ENCODE peak calls at places on chromosome 7, in nine cellular contexts. One of them, this sample, is unnamed.

GRCh38 chr7:128947854-128948253 is 10.1 kb downstream of the IRF5 start:
- DNase-seq in A549: no peak
- DNase-seq in SK-N-SH: peak
- DNase-seq in tibial nerve: no peak
- DNase-seq in ovary: no peak
- DNase-seq in suprapubic skin: no peak
- DNase-seq in K562: no peak
- DNase-seq in stomach: no peak
- DNase-seq in transverse colon: no peak
- DNase-seq in this sample: no peak

GRCh38 chr7:48718731-48719387 is 205.5 kb upstream of the CDC14C start:
- DNase-seq in stomach: no peak
- DNase-seq in A549: no peak
- DNase-seq in SK-N-SH: no peak
- DNase-seq in K562: no peak
- DNase-seq in tibial nerve: no peak
- DNase-seq in suprapubic skin: no peak
- DNase-seq in ovary: no peak
- DNase-seq in transverse colon: no peak
- DNase-seq in this sample: no peak

GRCh38 chr7:97680622-97681021 is 51.3 kb upstream of the TAC1 start:
- DNase-seq in suprapubic skin: no peak
- DNase-seq in SK-N-SH: no peak
- DNase-seq in tibial nerve: no peak
- DNase-seq in K562: no peak
- DNase-seq in transverse colon: no peak
- DNase-seq in ovary: no peak
- DNase-seq in A549: no peak
- DNase-seq in stomach: no peak
- DNase-seq in this sample: no peak

GRCh38 chr7:24800667-24801066 is 43.4 kb upstream of the GSDME start:
- DNase-seq in ovary: no peak
- DNase-seq in K562: no peak
- DNase-seq in SK-N-SH: no peak
- DNase-seq in A549: no peak
- DNase-seq in tibial nerve: no peak
- DNase-seq in stomach: no peak
- DNase-seq in transverse colon: no peak
- DNase-seq in suprapubic skin: no peak
- DNase-seq in this sample: no peak

GRCh38 chr7:98077762-98078161 is 28.9 kb upstream of the LMTK2 start:
- DNase-seq in stomach: peak
- DNase-seq in A549: no peak
- DNase-seq in transverse colon: no peak
- DNase-seq in SK-N-SH: no peak
- DNase-seq in suprapubic skin: peak
- DNase-seq in ovary: no peak
- DNase-seq in tibial nerve: no peak
- DNase-seq in K562: no peak
- DNase-seq in this sample: peak

GRCh38 chr7:50690541-50691011 is 92.1 kb downstream of the GRB10 start:
- DNase-seq in SK-N-SH: no peak
- DNase-seq in tibial nerve: no peak
- DNase-seq in ovary: no peak
- DNase-seq in K562: no peak
- DNase-seq in A549: no peak
- DNase-seq in transverse colon: no peak
- DNase-seq in suprapubic skin: no peak
- DNase-seq in stomach: no peak
- DNase-seq in this sample: no peak

GRCh38 chr7:148527717-148528168 is 62.8 kb upstream of the C7orf33 start:
- DNase-seq in SK-N-SH: peak
- DNase-seq in transverse colon: peak
- DNase-seq in K562: peak
- DNase-seq in stomach: peak
- DNase-seq in A549: peak
- DNase-seq in ovary: peak
- DNase-seq in suprapubic skin: no peak
- DNase-seq in tibial nerve: peak
- DNase-seq in this sample: peak

GRCh38 chr7:77866791-77867190 is 68.2 kb downstream of the PHTF2 start:
- DNase-seq in K562: no peak
- DNase-seq in suprapubic skin: no peak
- DNase-seq in SK-N-SH: no peak
- DNase-seq in tibial nerve: no peak
- DNase-seq in ovary: no peak
- DNase-seq in A549: peak
- DNase-seq in stomach: no peak
- DNase-seq in transverse colon: no peak
- DNase-seq in this sample: no peak

GRCh38 chr7:158355456-158356065 is 232.1 kb downstream of the PTPRN2 start:
- DNase-seq in suprapubic skin: no peak
- DNase-seq in tibial nerve: no peak
- DNase-seq in SK-N-SH: no peak
- DNase-seq in stomach: no peak
- DNase-seq in ovary: no peak
- DNase-seq in transverse colon: no peak
- DNase-seq in A549: no peak
- DNase-seq in K562: peak
- DNase-seq in this sample: peak

GRCh38 chr7:158354861-158355260 is 232.8 kb downstream of the PTPRN2 start:
- DNase-seq in stomach: no peak
- DNase-seq in A549: no peak
- DNase-seq in ovary: no peak
- DNase-seq in SK-N-SH: no peak
- DNase-seq in suprapubic skin: no peak
- DNase-seq in K562: no peak
- DNase-seq in transverse colon: no peak
- DNase-seq in tibial nerve: no peak
- DNase-seq in this sample: no peak

GRCh38 chr7:158356454-158356853 is 231.2 kb downstream of the PTPRN2 start:
- DNase-seq in ovary: no peak
- DNase-seq in tibial nerve: no peak
- DNase-seq in transverse colon: no peak
- DNase-seq in suprapubic skin: no peak
- DNase-seq in stomach: peak
- DNase-seq in SK-N-SH: no peak
- DNase-seq in A549: no peak
- DNase-seq in K562: no peak
- DNase-seq in this sample: no peak

GRCh38 chr7:158351481-158351880 is 236.1 kb downstream of the PTPRN2 start:
- DNase-seq in suprapubic skin: no peak
- DNase-seq in A549: no peak
- DNase-seq in ovary: no peak
- DNase-seq in stomach: no peak
- DNase-seq in tibial nerve: no peak
- DNase-seq in SK-N-SH: no peak
- DNase-seq in transverse colon: no peak
- DNase-seq in K562: no peak
- DNase-seq in this sample: peak

DNA sequence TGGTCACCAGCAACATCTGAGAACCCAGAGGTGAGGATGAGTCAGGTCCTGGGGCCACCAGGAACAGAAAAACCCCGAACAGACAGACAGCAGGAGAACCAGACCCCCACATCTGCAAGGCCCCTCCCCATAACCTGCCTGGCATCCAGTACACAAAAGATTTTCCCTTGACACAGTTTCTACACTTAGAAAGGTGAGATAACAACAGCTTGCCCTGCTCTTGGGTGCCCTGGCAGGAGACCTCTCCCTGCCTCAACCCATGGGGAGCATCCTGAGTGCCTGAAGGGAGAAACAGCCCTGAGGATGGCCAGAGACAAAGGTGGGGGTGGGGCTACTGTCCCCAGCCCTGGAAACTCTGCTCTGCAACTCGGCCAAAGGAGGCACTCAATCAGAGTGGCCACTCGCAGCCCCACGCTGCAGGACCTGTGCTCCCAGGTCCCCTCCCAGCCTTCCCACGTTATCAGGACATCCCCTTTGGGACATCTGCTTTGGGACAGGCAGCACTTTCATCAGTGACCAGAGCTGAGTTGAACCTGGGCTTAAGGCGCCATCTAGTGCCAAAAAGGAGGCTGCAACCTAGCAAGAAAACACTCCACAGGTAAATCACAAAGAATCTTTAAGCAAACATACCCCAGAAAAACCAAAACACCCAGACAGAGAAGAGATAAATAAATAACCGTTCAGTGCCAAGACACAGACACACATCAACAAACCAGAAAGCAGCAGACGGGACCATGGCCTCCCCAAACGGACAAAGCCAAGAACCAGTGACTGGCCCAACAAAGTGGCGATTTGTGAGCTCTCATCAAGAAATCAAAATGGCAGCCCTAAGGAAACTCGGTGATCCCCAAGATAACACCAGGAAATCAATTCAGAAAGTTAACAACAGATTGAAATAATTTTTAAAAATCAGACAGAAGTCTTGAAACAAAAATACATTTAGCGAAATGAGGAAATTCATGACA is 233.7 kb downstream of the PTPRN2 start:
- DNase-seq in tibial nerve: no peak
- DNase-seq in suprapubic skin: no peak
- DNase-seq in SK-N-SH: peak
- DNase-seq in A549: no peak
- DNase-seq in stomach: no peak
- DNase-seq in ovary: no peak
- DNase-seq in K562: peak
- DNase-seq in transverse colon: peak
- DNase-seq in this sample: peak
- TF ChIP-seq EP300 in tibial nerve: no peak
- TF ChIP-seq EP300 in suprapubic skin: no peak
- TF ChIP-seq EP300 in SK-N-SH: no peak
- TF ChIP-seq EP300 in A549: no peak
- TF ChIP-seq EP300 in stomach: no peak
- TF ChIP-seq EP300 in ovary: no peak
- TF ChIP-seq EP300 in K562: no peak
- TF ChIP-seq EP300 in transverse colon: no peak
- TF ChIP-seq EP300 in this sample: no peak

GRCh38 chr7:27777662-27778061 is 37.7 kb downstream of the TAX1BP1 start:
- DNase-seq in stomach: no peak
- DNase-seq in transverse colon: no peak
- DNase-seq in suprapubic skin: no peak
- DNase-seq in tibial nerve: no peak
- DNase-seq in A549: no peak
- DNase-seq in K562: no peak
- DNase-seq in ovary: no peak
- DNase-seq in SK-N-SH: no peak
- DNase-seq in this sample: no peak

GRCh38 chr7:27781188-27781587 is 41.2 kb downstream of the TAX1BP1 start:
- DNase-seq in suprapubic skin: no peak
- DNase-seq in K562: no peak
- DNase-seq in ovary: no peak
- DNase-seq in stomach: no peak
- DNase-seq in transverse colon: no peak
- DNase-seq in A549: no peak
- DNase-seq in tibial nerve: no peak
- DNase-seq in SK-N-SH: no peak
- DNase-seq in this sample: no peak

GRCh38 chr7:27775772-27776171 is 35.8 kb downstream of the TAX1BP1 start:
- DNase-seq in transverse colon: no peak
- DNase-seq in ovary: no peak
- DNase-seq in tibial nerve: no peak
- DNase-seq in K562: no peak
- DNase-seq in stomach: no peak
- DNase-seq in suprapubic skin: no peak
- DNase-seq in SK-N-SH: no peak
- DNase-seq in A549: no peak
- DNase-seq in this sample: no peak

GRCh38 chr7:27782849-27783248 is 42.9 kb downstream of the TAX1BP1 start:
- DNase-seq in A549: no peak
- DNase-seq in tibial nerve: no peak
- DNase-seq in transverse colon: no peak
- DNase-seq in stomach: no peak
- DNase-seq in ovary: no peak
- DNase-seq in suprapubic skin: no peak
- DNase-seq in K562: no peak
- DNase-seq in SK-N-SH: no peak
- DNase-seq in this sample: no peak

GRCh38 chr7:27779873-27780272 is 39.9 kb downstream of the TAX1BP1 start:
- DNase-seq in tibial nerve: no peak
- DNase-seq in K562: no peak
- DNase-seq in stomach: no peak
- DNase-seq in A549: no peak
- DNase-seq in transverse colon: no peak
- DNase-seq in suprapubic skin: no peak
- DNase-seq in SK-N-SH: no peak
- DNase-seq in ovary: no peak
- DNase-seq in this sample: no peak
- TF ChIP-seq EP300 in tibial nerve: no peak
- TF ChIP-seq EP300 in K562: no peak
- TF ChIP-seq EP300 in stomach: no peak
- TF ChIP-seq EP300 in A549: no peak
- TF ChIP-seq EP300 in transverse colon: no peak
- TF ChIP-seq EP300 in suprapubic skin: no peak
- TF ChIP-seq EP300 in SK-N-SH: no peak
- TF ChIP-seq EP300 in ovary: no peak
- TF ChIP-seq EP300 in this sample: no peak

GRCh38 chr7:150972094-150972493 is 6.0 kb downstream of the KCNH2 start:
- DNase-seq in stomach: no peak
- DNase-seq in A549: no peak
- DNase-seq in tibial nerve: no peak
- DNase-seq in suprapubic skin: no peak
- DNase-seq in transverse colon: peak
- DNase-seq in ovary: peak
- DNase-seq in SK-N-SH: peak
- DNase-seq in K562: no peak
- DNase-seq in this sample: peak

GRCh38 chr7:150971242-150972048 is 6.7 kb downstream of the KCNH2 start:
- DNase-seq in tibial nerve: no peak
- DNase-seq in ovary: peak
- DNase-seq in suprapubic skin: no peak
- DNase-seq in K562: peak
- DNase-seq in SK-N-SH: peak
- DNase-seq in stomach: no peak
- DNase-seq in A549: no peak
- DNase-seq in transverse colon: no peak
- DNase-seq in this sample: no peak

GRCh38 chr7:150968698-150969482 is 9.2 kb downstream of the KCNH2 start:
- DNase-seq in stomach: no peak
- DNase-seq in K562: no peak
- DNase-seq in suprapubic skin: no peak
- DNase-seq in SK-N-SH: no peak
- DNase-seq in tibial nerve: no peak
- DNase-seq in A549: no peak
- DNase-seq in ovary: no peak
- DNase-seq in transverse colon: no peak
- DNase-seq in this sample: no peak

GRCh38 chr7:150969483-150969874 is 8.6 kb downstream of the KCNH2 start:
- DNase-seq in transverse colon: no peak
- DNase-seq in A549: no peak
- DNase-seq in stomach: no peak
- DNase-seq in SK-N-SH: no peak
- DNase-seq in K562: no peak
- DNase-seq in tibial nerve: no peak
- DNase-seq in ovary: no peak
- DNase-seq in suprapubic skin: no peak
- DNase-seq in this sample: no peak

DNA sequence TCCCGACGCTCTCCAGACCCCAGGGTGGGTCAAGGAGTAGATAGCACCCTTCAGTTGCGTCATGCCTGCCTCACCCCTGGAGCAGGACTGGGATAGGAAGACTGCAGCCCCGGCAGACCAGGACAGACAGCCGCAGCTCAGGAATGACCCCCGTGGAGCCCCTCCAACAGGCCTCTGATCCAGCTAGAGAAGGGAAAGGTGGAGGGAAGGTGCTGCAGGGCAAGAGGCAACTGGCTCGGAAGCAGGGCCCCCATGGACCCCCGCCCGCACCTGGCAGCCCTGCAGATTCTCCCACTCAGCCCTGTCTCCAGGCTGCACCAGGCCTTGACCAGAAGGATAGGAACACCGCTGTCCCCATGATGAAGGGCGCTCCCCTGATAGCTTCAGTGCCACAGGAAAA is 7.7 kb downstream of the KCNH2 start:
- DNase-seq in stomach: no peak
- DNase-seq in suprapubic skin: no peak
- DNase-seq in K562: no peak
- DNase-seq in ovary: no peak
- DNase-seq in tibial nerve: no peak
- DNase-seq in A549: no peak
- DNase-seq in transverse colon: no peak
- DNase-seq in SK-N-SH: no peak
- DNase-seq in this sample: no peak
- TF ChIP-seq EP300 in stomach: no peak
- TF ChIP-seq EP300 in suprapubic skin: no peak
- TF ChIP-seq EP300 in K562: no peak
- TF ChIP-seq EP300 in ovary: no peak
- TF ChIP-seq EP300 in tibial nerve: no peak
- TF ChIP-seq EP300 in A549: no peak
- TF ChIP-seq EP300 in transverse colon: no peak
- TF ChIP-seq EP300 in SK-N-SH: no peak
- TF ChIP-seq EP300 in this sample: no peak

GRCh38 chr7:81367335-81367801 is 402.5 kb downstream of the HGF start:
- DNase-seq in SK-N-SH: no peak
- DNase-seq in transverse colon: no peak
- DNase-seq in suprapubic skin: peak
- DNase-seq in stomach: no peak
- DNase-seq in ovary: no peak
- DNase-seq in tibial nerve: peak
- DNase-seq in K562: no peak
- DNase-seq in A549: no peak
- DNase-seq in this sample: peak
- TF ChIP-seq EP300 in SK-N-SH: peak
- TF ChIP-seq EP300 in transverse colon: no peak
- TF ChIP-seq EP300 in suprapubic skin: no peak
- TF ChIP-seq EP300 in stomach: no peak
- TF ChIP-seq EP300 in ovary: no peak
- TF ChIP-seq EP300 in tibial nerve: no peak
- TF ChIP-seq EP300 in K562: no peak
- TF ChIP-seq EP300 in A549: no peak
- TF ChIP-seq EP300 in this sample: no peak

This sample was measured in sigmoid colon.